ENCODE peak calls at places on chromosomes 1 and 21, in six cellular contexts. One of them, this sample, is unnamed.

GRCh38 chr21:39006653-39007417 is 176.4 kb downstream of the PSMG1 start:
- DNase-seq in non-pigmented ciliary epithelial cell: no peak
- DNase-seq in mesothelial cell of epicardium: no peak
- DNase-seq in Calu3: no peak
- DNase-seq in T-cell: no peak
- DNase-seq in fibroblast of pulmonary artery: peak
- DNase-seq in this sample: no peak

GRCh38 chr1:181817091-181817490 is 244.4 kb downstream of the ZNF648 start:
- DNase-seq in mesothelial cell of epicardium: no peak
- DNase-seq in T-cell: no peak
- DNase-seq in Calu3: no peak
- DNase-seq in non-pigmented ciliary epithelial cell: no peak
- DNase-seq in fibroblast of pulmonary artery: no peak
- DNase-seq in this sample: no peak

GRCh38 chr1:100862591-100862990 is 32.1 kb downstream of the EXTL2 start:
- DNase-seq in mesothelial cell of epicardium: no peak
- DNase-seq in fibroblast of pulmonary artery: peak
- DNase-seq in T-cell: no peak
- DNase-seq in non-pigmented ciliary epithelial cell: no peak
- DNase-seq in Calu3: no peak
- DNase-seq in this sample: no peak

GRCh38 chr1:7648761-7649384 is 122.2 kb upstream of the VAMP3 start:
- DNase-seq in mesothelial cell of epicardium: no peak
- DNase-seq in T-cell: no peak
- DNase-seq in Calu3: no peak
- DNase-seq in fibroblast of pulmonary artery: peak
- DNase-seq in non-pigmented ciliary epithelial cell: no peak
- DNase-seq in this sample: no peak

GRCh38 chr1:61400997-61401396 is 318.6 kb downstream of the NFIA start:
- DNase-seq in T-cell: no peak
- DNase-seq in non-pigmented ciliary epithelial cell: no peak
- DNase-seq in fibroblast of pulmonary artery: no peak
- DNase-seq in Calu3: no peak
- DNase-seq in mesothelial cell of epicardium: no peak
- DNase-seq in this sample: no peak

GRCh38 chr1:168343566-168343965 is 62.9 kb downstream of the TBX19 start:
- DNase-seq in fibroblast of pulmonary artery: no peak
- DNase-seq in non-pigmented ciliary epithelial cell: no peak
- DNase-seq in T-cell: no peak
- DNase-seq in mesothelial cell of epicardium: no peak
- DNase-seq in Calu3: peak
- DNase-seq in this sample: no peak

GRCh38 chr1:169106921-169107672 is 607 bp downstream of the ATP1B1 start:
- DNase-seq in fibroblast of pulmonary artery: peak
- DNase-seq in T-cell: no peak
- DNase-seq in mesothelial cell of epicardium: peak
- DNase-seq in non-pigmented ciliary epithelial cell: no peak
- DNase-seq in Calu3: no peak
- DNase-seq in this sample: no peak

GRCh38 chr1:157025856-157026255 is 19.7 kb downstream of the ARHGEF11 start:
- DNase-seq in Calu3: no peak
- DNase-seq in non-pigmented ciliary epithelial cell: no peak
- DNase-seq in mesothelial cell of epicardium: no peak
- DNase-seq in T-cell: no peak
- DNase-seq in fibroblast of pulmonary artery: peak
- DNase-seq in this sample: no peak

GRCh38 chr1:19866758-19867157 is 15.4 kb upstream of the OTUD3 start:
- DNase-seq in Calu3: no peak
- DNase-seq in non-pigmented ciliary epithelial cell: no peak
- DNase-seq in T-cell: no peak
- DNase-seq in fibroblast of pulmonary artery: no peak
- DNase-seq in mesothelial cell of epicardium: no peak
- DNase-seq in this sample: no peak